ENCODE peak calls at places on chromosomes 5 and 9, in five cellular contexts. V is fibroblast of lung, M is right lobe of liver, W is A673, C is Peyer's patch. U is an unnamed sample.

GRCh38 chr9:135075234-135076142 is 12.0 kb upstream of the OLFM1 start:
- DNase-seq in M (peak; percentile 50), C (no peak), W (peak; percentile 94), V (peak; percentile 15), U (peak; percentile 88)

GRCh38 chr5:31741496-31741895 is 102.6 kb downstream of the PDZD2 start:
- DNase-seq in W (no peak), C (no peak), M (no peak), V (no peak), U (no peak)

GRCh38 chr9:13769641-13770040 is 490.1 kb upstream of the MPDZ start:
- DNase-seq in V (no peak), C (no peak), M (no peak), W (no peak), U (no peak)

GRCh38 chr9:134693011-134693410 is 51.4 kb downstream of the COL5A1 start:
- DNase-seq in C (no peak), V (no peak), W (no peak), M (no peak), U (no peak)

GRCh38 chr9:2015581-2016410 is 649 bp downstream of the SMARCA2 start:
- DNase-seq in W (peak; percentile 61), C (peak; percentile 47), M (peak; percentile 59), V (peak; percentile 51), U (peak; percentile 81)

GRCh38 chr9:127684576-127684975 is 22.2 kb upstream of the CFAP157 start:
- DNase-seq in C (no peak), W (no peak), M (no peak), V (peak; percentile 56), U (no peak)

GRCh38 chr9:28249424-28249823 is 676.1 kb upstream of the C9orf72 start:
- DNase-seq in M (no peak), C (no peak), W (peak; percentile 33), V (no peak), U (no peak)

GRCh38 chr5:158801286-158801685 is 298.4 kb downstream of the EBF1 start:
- DNase-seq in C (no peak), V (no peak), M (no peak), W (no peak), U (no peak)

GRCh38 chr9:21334603-21334968 is 618 bp downstream of the KLHL9 start:
- DNase-seq in M (no peak), W (peak; percentile 2), V (peak; percentile 29), C (no peak), U (no peak)

GRCh38 chr9:104984994-104985393 is 57.0 kb upstream of the ABCA1 start:
- DNase-seq in W (no peak), M (no peak), C (no peak), V (no peak), U (no peak)

GRCh38 chr9:134333234-134333873 is 7.1 kb downstream of the RXRA start:
- DNase-seq in V (no peak), C (no peak), W (no peak), M (peak; percentile 85), U (no peak)

GRCh38 chr5:96342581-96342980 is 90.5 kb downstream of the PCSK1 start:
- DNase-seq in M (no peak), C (no peak), W (no peak), V (no peak), U (no peak)

GRCh38 chr9:12781334-12781733 is 6.5 kb downstream of the LURAP1L start:
- DNase-seq in V (no peak), W (no peak), M (no peak), C (no peak), U (no peak)

GRCh38 chr9:114300153-114300845 is 22.6 kb upstream of the ORM1 start:
- DNase-seq in M (no peak), W (no peak), V (no peak), C (no peak), U (peak; percentile 57)

GRCh38 chr5:41128291-41128690 is 57.1 kb upstream of the MROH2B start:
- DNase-seq in W (no peak), C (no peak), V (no peak), M (no peak), U (no peak)

GRCh38 chr5:10552183-10553143 is 11.4 kb upstream of the ANKRD33B start:
- DNase-seq in W (no peak), V (peak; percentile 77), C (no peak), M (no peak), U (no peak)

GRCh38 chr5:14424011-14424685 is 157.4 kb upstream of the OTULINL start:
- DNase-seq in C (no peak), M (no peak), W (no peak), V (peak; percentile 42), U (no peak)

GRCh38 chr9:98047002-98047401 is 9.5 kb upstream of the NANS start:
- DNase-seq in M (no peak), C (no peak), W (no peak), V (no peak), U (no peak)

GRCh38 chr5:95712347-95712958 is 18.7 kb upstream of the RHOBTB3 start:
- DNase-seq in C (no peak), W (no peak), V (peak; percentile 97), M (no peak), U (no peak)

GRCh38 chr5:13403351-13403750 is 541.1 kb downstream of the DNAH5 start:
- DNase-seq in M (no peak), W (no peak), V (peak; percentile 64), C (no peak), U (no peak)

GRCh38 chr5:37631939-37632338 is 207.9 kb downstream of the GDNF start:
- DNase-seq in C (no peak), V (no peak), M (no peak), W (no peak), U (no peak)

GRCh38 chr9:126499005-126499910 is 114.5 kb upstream of the LMX1B start:
- DNase-seq in C (no peak), W (peak; percentile 62), M (no peak), V (peak; percentile 36), U (peak; percentile 75)

GRCh38 chr9:105693435-105694275 is 686 bp upstream of the TMEM38B start:
- DNase-seq in C (no peak), V (no peak), W (no peak), M (no peak), U (no peak)

GRCh38 chr5:139854029-139854605 is 58.5 kb downstream of the PSD2 start:
- DNase-seq in M (no peak), C (no peak), W (no peak), V (no peak), U (peak; percentile 54)

GRCh38 chr9:110058304-110058953 is 149.5 kb downstream of the C9orf152 start:
- DNase-seq in M (no peak), W (peak; percentile 65), V (peak; percentile 45), C (peak; percentile 61), U (no peak)

GRCh38 chr5:78586251-78586650 is 62.3 kb downstream of the LHFPL2 start:
- DNase-seq in M (no peak), W (peak; percentile 35), C (no peak), V (peak; percentile 100), U (no peak)

GRCh38 chr9:93096811-93097382 is 880 bp downstream of the CARD19 start:
- DNase-seq in V (no peak), W (peak; percentile 12), C (no peak), M (no peak), U (no peak)

GRCh38 chr5:139388198-139388821 is 1.4 kb downstream of the MZB1 start:
- DNase-seq in M (no peak), W (peak; percentile 45), V (no peak), C (peak; percentile 81), U (peak; percentile 63)

GRCh38 chr5:143437666-143438273 is 34.3 kb upstream of the NR3C1 start:
- DNase-seq in C (no peak), W (no peak), V (no peak), M (no peak), U (no peak)

GRCh38 chr9:93580654-93581380 is 4.4 kb downstream of the PHF2 start:
- DNase-seq in M (peak; percentile 15), C (no peak), W (no peak), V (no peak), U (no peak)

GRCh38 chr9:37953775-37954437 is 50.0 kb upstream of the SLC25A51 start:
- DNase-seq in C (no peak), M (no peak), V (peak; percentile 99), W (peak; percentile 40), U (no peak)

GRCh38 chr9:34399729-34400128 is 23.0 kb upstream of the MYORG start:
- DNase-seq in M (no peak), C (no peak), V (no peak), W (no peak), U (no peak)

GRCh38 chr9:120368799-120369198 is 211.2 kb downstream of the CDK5RAP2 start:
- DNase-seq in M (no peak), C (no peak), V (no peak), W (no peak), U (no peak)

DNA sequence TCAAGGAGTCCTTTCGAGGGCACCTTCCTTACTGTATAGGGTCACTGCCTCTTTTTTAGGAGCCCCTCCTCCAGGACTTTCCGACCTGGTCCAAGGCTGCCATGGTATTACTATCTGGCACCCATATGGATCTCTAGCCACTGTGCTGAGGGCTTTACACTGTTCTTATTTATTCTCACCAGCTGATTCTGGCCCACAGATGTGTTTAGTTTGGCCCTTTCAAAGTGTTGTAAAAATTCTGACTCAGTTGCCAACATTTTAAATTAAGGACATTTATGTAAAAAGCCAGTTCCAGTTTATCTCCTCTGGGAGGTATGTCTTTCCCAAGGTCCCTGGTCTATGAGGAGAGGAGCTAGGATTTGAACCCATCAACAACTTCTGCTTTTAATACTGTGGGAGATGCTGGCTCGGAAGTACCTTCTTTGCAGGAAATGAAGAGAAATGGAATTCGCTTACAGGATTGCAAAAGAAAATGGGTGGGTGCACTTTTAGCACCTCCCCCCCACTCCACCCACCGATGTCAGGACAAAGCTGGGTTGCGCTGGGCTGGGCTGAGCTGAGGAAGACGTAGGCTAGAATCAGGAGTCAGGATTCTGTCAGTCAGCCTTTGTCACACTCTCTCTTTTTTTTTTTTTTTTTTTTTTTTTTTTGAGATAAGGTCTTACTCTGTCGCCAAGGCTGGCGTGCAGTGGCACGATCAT is 7.8 kb downstream of the JADE2 start:
- DNase-seq in C (no peak), V (no peak), M (no peak), W (no peak), U (peak; percentile 79)
- H3K4me1 ChIP-seq in C (peaks cover 40% of the 10 kb centered on the region), V (peaks cover 19% of the 10 kb centered on the region), M (no peaks in the 10 kb centered on the region), W (peaks cover 4% of the 10 kb centered on the region), U (peaks cover 59% of the 10 kb centered on the region)

GRCh38 chr5:150469718-150470470 is 20.4 kb upstream of the RPS14 start:
- DNase-seq in M (no peak), C (no peak), W (no peak), V (peak; percentile 99), U (no peak)
- H3K4me1 ChIP-seq in M (peaks cover 3% of the 10 kb centered on the region), C (no peaks in the 10 kb centered on the region), W (no peaks in the 10 kb centered on the region), V (peaks cover 34% of the 10 kb centered on the region), U (peaks cover 14% of the 10 kb centered on the region)

DNA sequence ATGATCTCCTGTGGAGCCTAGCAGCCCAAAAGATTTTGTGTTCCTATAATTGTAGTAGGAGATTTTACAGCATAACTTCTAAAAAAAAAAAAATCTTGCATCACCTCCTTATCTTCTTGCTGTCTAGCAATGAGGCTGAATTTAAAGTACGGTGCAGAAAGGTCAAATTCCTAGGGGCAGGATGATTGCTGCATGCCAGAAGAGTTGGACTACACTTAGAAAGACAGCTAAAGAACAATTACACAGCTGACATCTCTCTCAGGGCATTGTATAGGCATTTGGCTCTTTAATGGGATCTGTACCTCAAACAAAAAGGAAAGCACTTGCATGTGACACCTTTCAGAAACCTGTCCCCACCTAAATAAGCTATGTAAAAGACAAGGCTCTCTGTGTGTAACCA is 443.2 kb downstream of the HCN1 start:
- DNase-seq in C (no peak), V (no peak), M (no peak), W (peak; percentile 3), U (no peak)
- H3K4me1 ChIP-seq in C (no peaks in the 10 kb centered on the region), V (no peaks in the 10 kb centered on the region), M (no peaks in the 10 kb centered on the region), W (no peaks in the 10 kb centered on the region), U (no peaks in the 10 kb centered on the region)

DNA sequence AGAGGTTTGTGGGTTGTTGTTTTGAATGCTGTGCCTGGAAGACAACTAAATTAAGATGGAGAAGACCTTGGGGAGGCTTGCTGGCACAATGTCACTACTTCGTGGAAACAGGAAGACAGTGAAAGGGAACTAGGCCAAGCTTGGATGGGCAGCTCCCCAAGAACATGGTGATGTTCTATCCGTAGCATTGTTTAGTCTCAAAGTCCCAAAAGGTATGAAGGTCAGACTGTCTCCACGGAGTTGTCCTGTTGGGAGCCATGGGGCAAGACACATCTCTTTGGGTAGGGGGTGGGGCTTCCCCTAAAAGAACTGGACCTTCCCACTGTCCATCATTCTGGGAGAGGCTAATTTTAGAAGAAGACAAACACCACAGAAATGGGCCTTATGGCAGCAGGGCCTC is 140.5 kb downstream of the ENTREP1 start:
- DNase-seq in W (no peak), M (no peak), C (no peak), V (no peak), U (no peak)
- H3K4me1 ChIP-seq in W (no peaks in the 10 kb centered on the region), M (no peaks in the 10 kb centered on the region), C (no peaks in the 10 kb centered on the region), V (no peaks in the 10 kb centered on the region), U (no peaks in the 10 kb centered on the region)

U was measured in upper lobe of right lung.